ENCODE peak calls at places on chromosomes 16 and 17, in seven cellular contexts. M, W, C, I, N, D and H are unnamed samples.

GRCh38 chr17:30530346-30531025 is 53.3 kb downstream of the GOSR1 start:
- DNase-seq in M (no peak), W (peak), C (no peak), I (peak), N (no peak), D (no peak), H (no peak)

GRCh38 chr17:8126306-8127066 is 2.6 kb upstream of the HES7 start:
- DNase-seq in M (no peak), W (peak), C (peak), I (no peak), N (peak), D (no peak), H (peak)

GRCh38 chr17:951388-952132 is 28.0 kb downstream of the NXN start:
- DNase-seq in M (peak), W (peak), C (no peak), I (peak), N (peak), D (no peak), H (no peak)

GRCh38 chr17:48470388-48471034 is 40.5 kb upstream of the SKAP1 start:
- DNase-seq in M (no peak), W (peak), C (no peak), I (no peak), N (no peak), D (no peak), H (no peak)

GRCh38 chr17:8141741-8142140 is 10.5 kb downstream of the PER1 start:
- DNase-seq in M (no peak), W (no peak), C (no peak), I (no peak), N (no peak), D (no peak), H (no peak)

GRCh38 chr16:11909653-11910551 is 5.9 kb downstream of the GSPT1 start:
- DNase-seq in M (no peak), W (peak), C (no peak), I (no peak), N (no peak), D (no peak), H (no peak)

GRCh38 chr16:3220839-3221238 is 14.1 kb downstream of the ZNF200 start:
- DNase-seq in M (no peak), W (no peak), C (no peak), I (no peak), N (no peak), D (no peak), H (no peak)

GRCh38 chr16:89525146-89525913 is 17.1 kb downstream of the SPG7 start:
- DNase-seq in M (no peak), W (no peak), C (no peak), I (no peak), N (no peak), D (no peak), H (peak)

GRCh38 chr16:67268136-67268579 is 11.2 kb upstream of the PLEKHG4 start:
- DNase-seq in M (no peak), W (peak), C (no peak), I (peak), N (no peak), D (peak), H (no peak)

GRCh38 chr16:25051446-25052160 is 36.4 kb upstream of the ARHGAP17 start:
- DNase-seq in M (no peak), W (peak), C (no peak), I (peak), N (no peak), D (no peak), H (no peak)

GRCh38 chr17:4833941-4834501 is 881 bp downstream of the MINK1 start:
- DNase-seq in M (no peak), W (peak), C (no peak), I (peak), N (no peak), D (peak), H (no peak)

GRCh38 chr16:84334058-84334457 is 34.3 kb upstream of the ATP2C2 start:
- DNase-seq in M (no peak), W (no peak), C (no peak), I (no peak), N (no peak), D (no peak), H (no peak)

GRCh38 chr16:3596101-3596861 is 15.1 kb downstream of the SLX4 start:
- DNase-seq in M (no peak), W (no peak), C (no peak), I (no peak), N (no peak), D (no peak), H (no peak)

GRCh38 chr17:74097461-74098131 is 105.9 kb upstream of the RPL38 start:
- DNase-seq in M (no peak), W (no peak), C (no peak), I (no peak), N (no peak), D (no peak), H (no peak)

GRCh38 chr16:85970016-85970711 is 71.2 kb downstream of the IRF8 start:
- DNase-seq in M (no peak), W (no peak), C (no peak), I (no peak), N (no peak), D (no peak), H (no peak)

GRCh38 chr16:17138801-17139200 is 332.0 kb downstream of the XYLT1 start:
- DNase-seq in M (no peak), W (peak), C (no peak), I (no peak), N (no peak), D (peak), H (no peak)

GRCh38 chr17:76202516-76202915 is 37.8 kb downstream of the RNF157 start:
- DNase-seq in M (peak), W (peak), C (no peak), I (peak), N (no peak), D (no peak), H (no peak)

GRCh38 chr17:72591500-72592241 is 470.9 kb downstream of the SOX9 start:
- DNase-seq in M (no peak), W (no peak), C (peak), I (no peak), N (no peak), D (no peak), H (peak)

GRCh38 chr16:88720396-88720970 is 14.2 kb downstream of the CTU2 start:
- DNase-seq in M (no peak), W (no peak), C (no peak), I (no peak), N (no peak), D (no peak), H (no peak)

GRCh38 chr16:10806698-10807097 is 11.9 kb downstream of the TVP23A start:
- DNase-seq in M (no peak), W (no peak), C (no peak), I (no peak), N (no peak), D (no peak), H (no peak)

GRCh38 chr17:76672270-76672851 is 28.8 kb upstream of the ST6GALNAC1 start:
- DNase-seq in M (peak), W (no peak), C (no peak), I (no peak), N (no peak), D (no peak), H (no peak)

GRCh38 chr16:3080024-3080423 is 14.6 kb downstream of the IL32 start:
- DNase-seq in M (no peak), W (no peak), C (no peak), I (no peak), N (no peak), D (no peak), H (no peak)

GRCh38 chr17:9232591-9233270 is 211.4 kb downstream of the NTN1 start:
- DNase-seq in M (no peak), W (no peak), C (no peak), I (no peak), N (no peak), D (no peak), H (no peak)

GRCh38 chr16:46859719-46860152 is 24.4 kb upstream of the GPT2 start:
- DNase-seq in M (peak), W (peak), C (no peak), I (peak), N (no peak), D (no peak), H (no peak)

GRCh38 chr16:17460890-17461289 is 9.9 kb downstream of the XYLT1 start:
- DNase-seq in M (no peak), W (no peak), C (no peak), I (no peak), N (no peak), D (no peak), H (no peak)

GRCh38 chr17:80169784-80170500 is at the start of gene CARD14:
- DNase-seq in M (peak), W (no peak), C (no peak), I (no peak), N (peak), D (no peak), H (no peak)

GRCh38 chr17:22694362-22695227 is 1002.3 kb downstream of the KCNJ18 start:
- DNase-seq in M (no peak), W (no peak), C (no peak), I (no peak), N (no peak), D (no peak), H (no peak)
- TF ChIP-seq CTCF in M (no peak), W (peak), C (peak), I (no peak), N (no peak), D (peak), H (no peak)

DNA sequence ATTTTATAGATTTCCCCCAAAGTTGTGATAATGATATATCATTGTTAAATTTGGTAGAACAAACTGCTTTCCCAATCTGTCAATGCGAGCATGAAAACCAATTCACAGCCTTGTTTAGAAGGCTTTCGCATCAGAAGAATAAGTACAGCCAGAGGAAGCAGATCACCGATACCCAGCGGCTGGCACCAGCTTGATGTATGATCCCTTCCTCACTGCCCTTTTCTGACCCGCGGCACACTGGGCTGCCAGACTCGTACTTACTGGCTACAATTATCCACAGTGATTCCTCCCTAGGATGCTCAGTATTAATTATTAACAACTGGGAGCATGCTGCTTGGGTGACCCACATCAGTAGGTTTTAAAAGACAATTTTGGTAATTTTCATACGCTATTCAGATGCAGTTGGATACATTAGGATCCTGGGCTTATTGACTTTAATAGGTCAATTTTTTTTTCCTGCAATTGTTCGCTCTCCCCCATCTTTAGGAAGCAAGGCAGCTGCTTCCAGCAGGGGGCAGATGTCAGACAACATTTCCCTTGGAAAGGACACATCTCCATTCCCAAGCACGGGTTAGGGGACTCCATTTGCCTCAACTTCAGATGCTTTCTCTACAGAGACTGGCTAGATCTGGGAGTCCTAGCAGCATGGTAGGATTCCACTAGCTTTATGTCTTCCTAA is 582.7 kb upstream of the PSMD7 start:
- DNase-seq in M (no peak), W (peak), C (no peak), I (peak), N (no peak), D (no peak), H (no peak)
- TF ChIP-seq CTCF in M (peak), W (no peak), C (peak), I (peak), N (no peak), D (peak), H (no peak)

GRCh38 chr16:78098544-78099371 is 696 bp upstream of the WWOX start:
- DNase-seq in M (no peak), W (no peak), C (no peak), I (no peak), N (no peak), D (no peak), H (no peak)

GRCh38 chr16:78102122-78102660 is 2.7 kb downstream of the WWOX start:
- DNase-seq in M (no peak), W (no peak), C (no peak), I (no peak), N (no peak), D (no peak), H (no peak)

GRCh38 chr16:78098087-78098486 is 1.4 kb upstream of the WWOX start:
- DNase-seq in M (no peak), W (no peak), C (peak), I (no peak), N (no peak), D (no peak), H (no peak)

GRCh38 chr16:78099372-78100161 is at the start of gene WWOX:
- DNase-seq in M (peak), W (peak), C (peak), I (peak), N (peak), D (peak), H (peak)

DNA sequence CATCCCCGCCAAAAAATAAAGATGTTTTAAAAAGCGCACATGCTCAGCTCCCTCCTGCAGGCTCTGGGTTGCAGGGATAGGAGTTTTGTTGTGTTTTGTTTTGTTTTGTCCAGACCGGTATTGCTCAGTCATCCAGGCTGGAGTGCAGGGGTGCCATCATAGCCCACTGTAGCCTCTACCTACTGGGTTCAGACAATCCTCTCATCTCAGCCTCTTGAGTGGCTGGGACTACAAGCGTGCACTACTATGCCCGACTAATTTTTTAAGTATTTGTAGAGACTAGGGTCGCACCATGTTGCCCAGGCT is 661 bp downstream of the WWOX start:
- DNase-seq in M (no peak), W (no peak), C (no peak), I (no peak), N (no peak), D (no peak), H (no peak)
- TF ChIP-seq CTCF in M (peak), W (no peak), C (no peak), I (no peak), N (no peak), D (no peak), H (no peak)

GRCh38 chr17:49901460-49902331 is 53.8 kb upstream of the TAC4 start:
- DNase-seq in M (peak), W (no peak), C (no peak), I (no peak), N (no peak), D (no peak), H (no peak)

GRCh38 chr17:49896222-49896621 is 48.4 kb upstream of the TAC4 start:
- DNase-seq in M (no peak), W (no peak), C (no peak), I (no peak), N (no peak), D (no peak), H (no peak)

GRCh38 chr17:49899588-49899987 is 51.7 kb upstream of the TAC4 start:
- DNase-seq in M (no peak), W (no peak), C (no peak), I (no peak), N (no peak), D (no peak), H (no peak)

GRCh38 chr17:49896860-49897259 is 49.0 kb upstream of the TAC4 start:
- DNase-seq in M (no peak), W (no peak), C (no peak), I (no peak), N (no peak), D (no peak), H (no peak)

DNA sequence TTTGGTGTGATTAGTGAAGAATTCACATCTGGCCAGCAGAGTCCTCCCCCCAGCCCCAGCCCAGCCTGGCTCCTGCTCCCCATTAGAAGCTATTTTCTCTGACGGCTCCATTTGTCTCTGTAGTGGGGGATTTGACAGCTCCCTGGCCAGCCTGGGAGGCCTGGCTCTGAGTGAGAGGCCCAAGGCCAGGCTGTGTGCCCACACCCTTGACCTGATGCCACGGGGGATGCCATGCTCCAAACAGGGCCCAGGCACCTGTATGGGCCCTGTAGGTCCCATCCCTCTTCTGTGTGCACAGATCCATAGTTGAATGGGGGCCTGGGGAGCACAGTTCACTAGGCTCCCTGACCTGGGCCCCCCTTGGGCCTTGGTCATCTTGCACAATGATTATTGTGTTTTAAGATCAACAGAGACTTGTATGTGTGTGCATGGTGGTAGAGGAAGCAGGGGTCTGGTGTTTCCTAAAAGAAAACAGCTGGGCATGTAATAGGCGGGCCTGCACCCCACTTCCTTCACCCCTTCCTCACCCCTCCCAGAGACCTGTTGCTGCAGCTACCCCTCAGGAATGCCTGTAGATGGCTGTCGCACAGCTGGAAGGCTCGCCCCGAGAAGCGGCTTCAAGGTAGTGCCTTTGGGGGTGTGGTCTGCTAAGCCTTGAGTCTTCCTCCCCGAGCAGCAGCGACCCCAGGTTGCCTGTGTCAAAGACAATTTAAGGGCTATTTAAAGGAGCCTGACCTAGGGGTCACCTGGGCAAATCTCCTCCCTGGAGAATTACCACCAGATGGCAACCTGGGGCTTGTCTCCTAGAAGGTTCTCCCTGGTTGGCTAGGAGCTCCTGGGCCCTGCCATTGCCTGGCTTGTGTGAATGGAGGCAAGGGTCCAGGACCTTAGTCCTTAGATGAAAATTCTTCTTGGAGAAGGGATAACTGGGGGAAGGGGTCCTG is 51.0 kb upstream of the TAC4 start:
- DNase-seq in M (no peak), W (no peak), C (no peak), I (no peak), N (no peak), D (no peak), H (no peak)
- TF ChIP-seq CTCF in M (no peak), W (no peak), C (peak), I (peak), N (no peak), D (no peak), H (no peak)